ENCODE peak calls at places on chromosomes 1 and 21, in eight cellular contexts. U is ovary; V is CD4-positive, alpha-beta memory T cell; X is A549; Y is RWPE2; T is hepatocyte; D is brain microvascular endothelial cell; N is stomach. F is an unnamed sample.

GRCh38 chr1:95369985-95370670 is 136.1 kb downstream of the RWDD3 start:
- DNase-seq in U (no peak), V (no peak), X (peak; percentile 33), Y (no peak), T (peak; percentile 13), D (no peak), N (no peak), F (no peak)

GRCh38 chr1:230509281-230509977 is 83.3 kb upstream of the PGBD5 start:
- DNase-seq in U (no peak), V (no peak), X (peak; percentile 12), Y (no peak), T (peak; percentile 30), D (peak; percentile 93), N (no peak), F (no peak)

GRCh38 chr1:55555971-55556370 is 340.8 kb upstream of the USP24 start:
- DNase-seq in U (no peak), V (no peak), X (no peak), Y (no peak), T (peak; percentile 37), D (no peak), N (no peak), F (no peak)

GRCh38 chr1:71653952-71654351 is 573.1 kb upstream of the ZRANB2 start:
- DNase-seq in U (no peak), V (no peak), X (no peak), Y (no peak), T (no peak), D (no peak), N (no peak), F (no peak)

GRCh38 chr1:184028854-184029623 is 8.5 kb downstream of the COLGALT2 start:
- DNase-seq in U (no peak), V (no peak), X (no peak), Y (no peak), T (peak; percentile 20), D (no peak), N (no peak), F (no peak)

GRCh38 chr1:81874461-81874860 is 73.7 kb downstream of the ADGRL2 start:
- DNase-seq in U (no peak), V (no peak), X (no peak), Y (no peak), T (no peak), D (no peak), N (no peak), F (no peak)

GRCh38 chr1:91803847-91804545 is 82.0 kb downstream of the TGFBR3 start:
- DNase-seq in U (no peak), V (peak; percentile 92), X (no peak), Y (no peak), T (no peak), D (no peak), N (no peak), F (no peak)

GRCh38 chr1:22418852-22419480 is 32.7 kb upstream of the ZBTB40 start:
- DNase-seq in U (no peak), V (no peak), X (no peak), Y (no peak), T (no peak), D (peak; percentile 67), N (no peak), F (no peak)

GRCh38 chr1:243964915-243965314 is 86.2 kb upstream of the ZBTB18 start:
- DNase-seq in U (no peak), V (no peak), X (no peak), Y (no peak), T (no peak), D (no peak), N (no peak), F (no peak)

GRCh38 chr21:22096314-22096713 is 1098.1 kb downstream of the NCAM2 start:
- DNase-seq in U (no peak), V (no peak), X (no peak), Y (no peak), T (no peak), D (no peak), N (no peak), F (no peak)

GRCh38 chr1:247905899-247906503 is 10.6 kb downstream of the OR2W3 start:
- DNase-seq in U (no peak), V (no peak), X (no peak), Y (no peak), T (no peak), D (no peak), N (no peak), F (no peak)

GRCh38 chr21:27268290-27268689 is 301.4 kb upstream of the ADAMTS5 start:
- DNase-seq in U (no peak), V (no peak), X (no peak), Y (no peak), T (no peak), D (peak; percentile 33), N (no peak), F (no peak)

GRCh38 chr1:165896277-165896676 is 68.9 kb downstream of the UCK2 start:
- DNase-seq in U (no peak), V (no peak), X (no peak), Y (no peak), T (no peak), D (peak; percentile 95), N (no peak), F (no peak)

DNA sequence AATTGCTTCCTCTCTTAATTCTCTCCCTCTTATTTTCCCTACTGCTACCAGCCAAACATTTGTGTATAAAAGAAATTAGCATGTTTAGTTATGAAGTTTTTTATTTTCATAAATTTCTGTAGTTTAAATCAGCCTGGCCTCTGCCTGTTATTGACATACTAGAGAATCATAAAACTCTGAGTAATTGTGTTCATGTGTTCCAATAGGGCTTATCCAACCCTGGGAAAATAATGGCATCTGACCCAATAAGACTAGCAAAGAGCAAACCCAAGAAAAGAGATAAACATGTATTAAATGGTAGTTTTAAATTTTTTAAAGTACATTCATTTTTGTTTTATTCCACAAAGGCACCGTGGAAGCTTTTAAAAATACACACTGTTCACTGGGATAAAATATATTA is 404.3 kb downstream of the HLX start:
- DNase-seq in U (no peak), V (no peak), X (no peak), Y (no peak), T (no peak), D (no peak), N (no peak), F (no peak)
- H3K27ac ChIP-seq in U (no peak overlapping the region), V (no peak overlapping the region), X (no peak overlapping the region), Y (no peak overlapping the region), T (no peak overlapping the region), D (no peak overlapping the region), N (no peak overlapping the region), F (no peak overlapping the region)

GRCh38 chr1:92970990-92971689 is 9.9 kb upstream of the DIPK1A start:
- DNase-seq in U (no peak), V (no peak), X (no peak), Y (no peak), T (no peak), D (no peak), N (no peak), F (no peak)

GRCh38 chr1:92973203-92973907 is 12.1 kb upstream of the DIPK1A start:
- DNase-seq in U (no peak), V (no peak), X (no peak), Y (no peak), T (no peak), D (no peak), N (no peak), F (no peak)

GRCh38 chr1:92980732-92981647 is 19.7 kb upstream of the DIPK1A start:
- DNase-seq in U (no peak), V (peak; percentile 87), X (no peak), Y (no peak), T (no peak), D (no peak), N (no peak), F (no peak)

GRCh38 chr1:92972413-92973129 is 11.3 kb upstream of the DIPK1A start:
- DNase-seq in U (no peak), V (no peak), X (no peak), Y (no peak), T (no peak), D (no peak), N (no peak), F (no peak)

GRCh38 chr1:92975551-92976232 is 14.4 kb upstream of the DIPK1A start:
- DNase-seq in U (no peak), V (no peak), X (no peak), Y (no peak), T (no peak), D (no peak), N (no peak), F (no peak)
- H3K4me3 ChIP-seq in U (no peak overlapping the region), V (no peak overlapping the region), X (no peak overlapping the region), Y (no peak overlapping the region), T (no peak overlapping the region), D (no peak overlapping the region), N (no peak overlapping the region), F (no peak overlapping the region)

GRCh38 chr1:206771353-206771722 is 765 bp downstream of the IL19 start:
- DNase-seq in U (no peak), V (no peak), X (no peak), Y (no peak), T (no peak), D (no peak), N (no peak), F (no peak)
- H3K27ac ChIP-seq in U (no peak overlapping the region), V (no peak overlapping the region), X (no peak overlapping the region), Y (no peak overlapping the region), T (no peak overlapping the region), D (no peak overlapping the region), N (peak overlapping the region; percentile 30), F (no peak overlapping the region)

DNA sequence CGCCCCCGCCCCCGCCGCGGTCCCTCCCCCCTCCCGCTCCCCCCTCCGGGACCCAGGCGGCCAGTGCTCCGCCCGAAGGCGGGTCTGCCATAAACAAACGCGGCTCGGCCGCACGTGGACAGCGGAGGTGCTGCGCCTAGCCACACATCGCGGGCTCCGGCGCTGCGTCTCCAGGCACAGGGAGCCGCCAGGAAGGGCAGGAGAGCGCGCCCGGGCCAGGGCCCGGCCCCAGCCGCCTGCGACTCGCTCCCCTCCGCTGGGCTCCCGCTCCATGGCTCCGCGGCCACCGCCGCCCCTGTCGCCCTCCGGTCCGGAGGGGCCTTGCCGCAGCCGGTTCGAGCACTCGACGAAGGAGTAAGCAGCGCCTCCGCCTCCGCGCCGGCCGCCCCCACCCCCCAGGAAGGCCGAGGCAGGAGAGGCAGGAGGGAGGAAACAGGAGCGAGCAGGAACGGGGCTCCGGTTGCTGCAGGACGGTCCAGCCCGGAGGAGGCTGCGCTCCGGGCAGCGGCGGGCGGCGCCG is at the start of gene SIM2:
- DNase-seq in U (no peak), V (no peak), X (peak; percentile 75), Y (peak; percentile 88), T (no peak), D (no peak), N (peak; percentile 90), F (no peak)
- H3K4me3 ChIP-seq in U (peak within 1 kb of the TSS; percentile 27), V (no peak within 1 kb of the TSS), X (peak within 1 kb of the TSS; percentile 61), Y (peak within 1 kb of the TSS; percentile 93), T (no peak within 1 kb of the TSS), D (no peak within 1 kb of the TSS), N (peak within 1 kb of the TSS; percentile 47), F (peak within 1 kb of the TSS; percentile 37)

GRCh38 chr1:209400351-209401220 is 182.9 kb upstream of the CAMK1G start:
- DNase-seq in U (no peak), V (no peak), X (no peak), Y (no peak), T (no peak), D (no peak), N (no peak), F (no peak)

GRCh38 chr1:209395169-209395568 is 188.3 kb upstream of the CAMK1G start:
- DNase-seq in U (no peak), V (no peak), X (no peak), Y (no peak), T (no peak), D (no peak), N (no peak), F (no peak)

GRCh38 chr1:209397910-209398309 is 185.6 kb upstream of the CAMK1G start:
- DNase-seq in U (no peak), V (no peak), X (no peak), Y (no peak), T (no peak), D (no peak), N (no peak), F (no peak)

GRCh38 chr1:209402697-209403096 is 180.8 kb upstream of the CAMK1G start:
- DNase-seq in U (no peak), V (no peak), X (no peak), Y (no peak), T (no peak), D (no peak), N (no peak), F (no peak)

GRCh38 chr1:209398330-209398991 is 185.1 kb upstream of the CAMK1G start:
- DNase-seq in U (no peak), V (no peak), X (peak; percentile 88), Y (peak; percentile 86), T (peak; percentile 60), D (peak; percentile 65), N (no peak), F (no peak)
- H3K27ac ChIP-seq in U (no peak overlapping the region), V (no peak overlapping the region), X (peak overlapping the region; percentile 73), Y (peak overlapping the region; percentile 92), T (no peak overlapping the region), D (peak overlapping the region; percentile 36), N (no peak overlapping the region), F (peak overlapping the region; percentile 16)

F was measured in vagina.